ENCODE peak calls at places on chromosome 13, in ten cellular contexts. M, O, A, S, N, W, U, Q, D and G are unnamed samples.
A peak's percentile ranks its signal among the peaks of the same experiment; 100 is the strongest.

GRCh38 chr13:80469841-80470378 is 129.0 kb upstream of the SPRY2 start:
- DNase-seq in W (peak; percentile 65), M (peak; percentile 94), Q (peak; percentile 82), S (peak; percentile 37), N (peak; percentile 71), A (peak; percentile 66), U (no peak), O (no peak), D (no peak), G (peak; percentile 96)

GRCh38 chr13:62846302-62846701 is 1430.7 kb upstream of the PCDH20 start:
- DNase-seq in N (no peak), U (no peak), W (no peak), S (no peak), M (no peak), A (no peak), D (no peak), Q (no peak), O (no peak), G (no peak)

GRCh38 chr13:29923554-29924481 is 73.4 kb upstream of the UBL3 start:
- DNase-seq in O (peak; percentile 73), U (peak; percentile 94), A (peak; percentile 36), S (peak; percentile 91), W (peak; percentile 98), N (peak; percentile 73), D (peak; percentile 38), M (no peak), Q (no peak), G (peak; percentile 90)

GRCh38 chr13:111286162-111286561 is 34.3 kb upstream of the TEX29 start:
- DNase-seq in M (no peak), A (no peak), U (no peak), D (no peak), N (no peak), S (no peak), O (no peak), Q (no peak), W (peak; percentile 3), G (no peak)

GRCh38 chr13:75326173-75327131 is 155.5 kb downstream of the TBC1D4 start:
- DNase-seq in U (no peak), Q (no peak), W (no peak), O (peak; percentile 41), M (no peak), N (no peak), A (no peak), S (no peak), D (peak; percentile 36), G (no peak)

GRCh38 chr13:27367570-27367969 is 56.8 kb upstream of the GTF3A start:
- DNase-seq in D (no peak), O (no peak), S (no peak), M (no peak), N (no peak), U (no peak), W (no peak), A (no peak), Q (no peak), G (no peak)

GRCh38 chr13:80341098-80341701 is at the start of gene SPRY2:
- DNase-seq in A (peak; percentile 93), M (peak; percentile 98), S (peak; percentile 94), D (peak; percentile 92), N (peak; percentile 92), W (peak; percentile 92), O (peak; percentile 67), Q (peak; percentile 97), U (peak; percentile 93), G (peak; percentile 97)

GRCh38 chr13:41428155-41428554 is 29.2 kb upstream of the RGCC start:
- DNase-seq in S (no peak), M (no peak), U (no peak), O (no peak), Q (no peak), A (no peak), W (no peak), D (peak; percentile 65), N (no peak), G (no peak)

GRCh38 chr13:90336507-90336906 is 1011.0 kb upstream of the MIR17HG start:
- DNase-seq in M (no peak), Q (no peak), S (no peak), O (no peak), W (no peak), D (no peak), U (no peak), A (no peak), N (no peak), G (no peak)

GRCh38 chr13:27374650-27375049 is 49.8 kb upstream of the GTF3A start:
- DNase-seq in D (peak; percentile 75), U (peak; percentile 73), M (no peak), O (peak; percentile 64), N (peak; percentile 68), Q (no peak), S (peak; percentile 77), A (peak; percentile 21), W (peak; percentile 81), G (peak; percentile 78)

GRCh38 chr13:51674276-51674675 is 90.0 kb downstream of the WDFY2 start:
- DNase-seq in N (no peak), A (no peak), M (no peak), Q (no peak), O (no peak), D (no peak), S (peak; percentile 53), U (peak; percentile 89), W (no peak), G (no peak)

GRCh38 chr13:113170503-113170902 is 12.1 kb downstream of the PROZ start:
- DNase-seq in S (no peak), W (no peak), N (no peak), O (no peak), D (no peak), M (no peak), Q (no peak), A (no peak), U (no peak), G (no peak)

GRCh38 chr13:97977376-97977705 is 23.9 kb downstream of the IPO5 start:
- DNase-seq in Q (no peak), D (no peak), M (no peak), S (no peak), U (no peak), N (no peak), A (no peak), O (no peak), W (no peak), G (no peak)

GRCh38 chr13:42633495-42633894 is 59.5 kb downstream of the TNFSF11 start:
- DNase-seq in U (no peak), O (no peak), M (no peak), W (no peak), S (no peak), D (no peak), N (no peak), A (no peak), Q (no peak), G (no peak)

GRCh38 chr13:100673831-100674362 is 698 bp downstream of the TMTC4 start:
- DNase-seq in U (peak; percentile 55), O (peak; percentile 29), Q (no peak), M (no peak), W (peak; percentile 61), N (peak; percentile 67), D (no peak), A (no peak), S (peak; percentile 39), G (peak; percentile 78)

GRCh38 chr13:38636756-38637155 is 50.1 kb upstream of the FREM2 start:
- DNase-seq in O (no peak), D (no peak), M (no peak), U (peak; percentile 31), W (no peak), Q (no peak), A (no peak), S (peak; percentile 11), N (no peak), G (no peak)

GRCh38 chr13:87235621-87236020 is 435.6 kb upstream of the SLITRK5 start:
- DNase-seq in D (no peak), M (no peak), Q (no peak), N (no peak), W (no peak), U (no peak), O (no peak), A (no peak), S (no peak), G (no peak)

GRCh38 chr13:31204592-31204991 is 4.8 kb downstream of the B3GLCT start:
- DNase-seq in S (no peak), M (no peak), U (no peak), W (peak; percentile 14), D (peak; percentile 40), O (peak; percentile 55), N (no peak), A (no peak), Q (no peak), G (no peak)

GRCh38 chr13:23871616-23872220 is 17.5 kb downstream of the MIPEP start:
- DNase-seq in S (no peak), M (no peak), U (no peak), O (peak; percentile 12), W (peak; percentile 23), A (no peak), Q (no peak), N (no peak), D (peak; percentile 46), G (no peak)

GRCh38 chr13:35771898-35772297 is 295.4 kb upstream of the MAB21L1 start:
- DNase-seq in N (no peak), Q (no peak), U (no peak), A (no peak), D (no peak), M (no peak), O (no peak), W (no peak), S (no peak), G (no peak)
- TF ChIP-seq EP300 in N (no peak), Q (no peak), U (no peak), A (no peak), D (no peak), M (no peak), O (no peak), W (no peak), S (no peak), G (no peak)

DNA sequence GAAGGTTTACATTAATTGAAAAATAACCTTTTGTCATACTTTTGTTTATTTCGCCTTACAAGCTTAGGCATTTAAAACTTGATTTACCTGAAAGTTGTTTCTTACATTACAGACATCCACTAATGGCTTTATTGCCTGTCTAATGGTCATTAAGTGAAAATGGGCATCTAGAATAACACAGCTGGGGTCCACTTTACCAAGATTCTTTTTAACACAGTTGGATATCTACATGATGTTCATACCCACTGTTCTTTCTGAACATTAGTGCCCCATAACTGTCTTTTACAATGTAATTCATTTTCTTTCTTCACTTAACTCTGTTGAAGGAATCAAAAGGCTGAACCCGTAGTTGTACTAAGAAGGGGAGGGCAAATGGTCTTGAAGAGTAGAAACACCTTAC is 19.8 kb upstream of the KLHL1 start:
- DNase-seq in W (no peak), Q (no peak), S (no peak), O (no peak), U (no peak), N (no peak), D (no peak), M (no peak), A (no peak), G (no peak)
- H3K4me1 ChIP-seq in W (no peaks in the 10 kb centered on the region), Q (no peaks in the 10 kb centered on the region), S (no peaks in the 10 kb centered on the region), O (no peaks in the 10 kb centered on the region), U (no peaks in the 10 kb centered on the region), N (no peaks in the 10 kb centered on the region), D (no peaks in the 10 kb centered on the region), M (no peaks in the 10 kb centered on the region), A (no peaks in the 10 kb centered on the region), G (no peaks in the 10 kb centered on the region)

GRCh38 chr13:109712187-109712601 is 74.2 kb downstream of the IRS2 start:
- DNase-seq in Q (no peak), W (no peak), N (no peak), D (no peak), U (no peak), S (no peak), M (no peak), A (no peak), O (no peak), G (no peak)
- TF ChIP-seq EP300 in Q (no peak), W (no peak), N (no peak), D (no peak), U (no peak), S (no peak), M (no peak), A (no peak), O (no peak), G (no peak)

GRCh38 chr13:74061939-74062595 is 72.1 kb downstream of the KLF12 start:
- DNase-seq in W (no peak), M (no peak), S (no peak), U (no peak), N (peak; percentile 32), D (peak; percentile 19), A (no peak), O (no peak), Q (no peak), G (no peak)
- H3K4me1 ChIP-seq in W (no peaks in the 10 kb centered on the region), M (peaks cover 47% of the 10 kb centered on the region), S (peaks cover 5% of the 10 kb centered on the region), U (no peaks in the 10 kb centered on the region), N (peaks cover 6% of the 10 kb centered on the region), D (peaks cover 12% of the 10 kb centered on the region), A (peaks cover 59% of the 10 kb centered on the region), O (no peaks in the 10 kb centered on the region), Q (peaks cover 21% of the 10 kb centered on the region), G (no peaks in the 10 kb centered on the region)